ENCODE peak calls at places on chromosomes 12 and 14, in four cellular contexts. One of them, this sample, is unnamed.

GRCh38 chr14:58239259-58240210 is 5.1 kb upstream of the PSMA3 start:
- DNase-seq in thoracic aorta: peak; percentile 25
- DNase-seq in stimulated activated CD8-positive, alpha-beta memory T cell treated with anti-CD3 and anti-CD28 coated beads, Interleukin-4, amount 100 ng/mL, for 4 hours: peak; percentile 86
- DNase-seq in MCF 10A: peak; percentile 66
- DNase-seq in this sample: no peak

GRCh38 chr12:131087991-131088700 is 134.4 kb downstream of the ADGRD1 start:
- DNase-seq in thoracic aorta: no peak
- DNase-seq in stimulated activated CD8-positive, alpha-beta memory T cell treated with anti-CD3 and anti-CD28 coated beads, Interleukin-4, amount 100 ng/mL, for 4 hours: no peak
- DNase-seq in MCF 10A: no peak
- DNase-seq in this sample: no peak

GRCh38 chr14:33509927-33510535 is 440.8 kb downstream of the EGLN3 start:
- DNase-seq in thoracic aorta: no peak
- DNase-seq in stimulated activated CD8-positive, alpha-beta memory T cell treated with anti-CD3 and anti-CD28 coated beads, Interleukin-4, amount 100 ng/mL, for 4 hours: no peak
- DNase-seq in MCF 10A: peak; percentile 77
- DNase-seq in this sample: no peak

GRCh38 chr14:73472182-73473114 is 14.1 kb upstream of the NUMB start:
- DNase-seq in thoracic aorta: no peak
- DNase-seq in stimulated activated CD8-positive, alpha-beta memory T cell treated with anti-CD3 and anti-CD28 coated beads, Interleukin-4, amount 100 ng/mL, for 4 hours: no peak
- DNase-seq in MCF 10A: peak; percentile 67
- DNase-seq in this sample: peak; percentile 58

GRCh38 chr12:75735853-75736252 is 224.4 kb upstream of the KRR1 start:
- DNase-seq in thoracic aorta: no peak
- DNase-seq in stimulated activated CD8-positive, alpha-beta memory T cell treated with anti-CD3 and anti-CD28 coated beads, Interleukin-4, amount 100 ng/mL, for 4 hours: no peak
- DNase-seq in MCF 10A: peak; percentile 70
- DNase-seq in this sample: no peak

GRCh38 chr14:47422191-47422590 is 253.2 kb downstream of the MDGA2 start:
- DNase-seq in thoracic aorta: no peak
- DNase-seq in stimulated activated CD8-positive, alpha-beta memory T cell treated with anti-CD3 and anti-CD28 coated beads, Interleukin-4, amount 100 ng/mL, for 4 hours: no peak
- DNase-seq in MCF 10A: no peak
- DNase-seq in this sample: no peak

GRCh38 chr14:89503458-89503996 is 86.5 kb upstream of the FOXN3 start:
- DNase-seq in thoracic aorta: no peak
- DNase-seq in stimulated activated CD8-positive, alpha-beta memory T cell treated with anti-CD3 and anti-CD28 coated beads, Interleukin-4, amount 100 ng/mL, for 4 hours: no peak
- DNase-seq in MCF 10A: no peak
- DNase-seq in this sample: no peak

GRCh38 chr14:34372766-34373165 is 89.3 kb downstream of the SPTSSA start:
- DNase-seq in thoracic aorta: no peak
- DNase-seq in stimulated activated CD8-positive, alpha-beta memory T cell treated with anti-CD3 and anti-CD28 coated beads, Interleukin-4, amount 100 ng/mL, for 4 hours: no peak
- DNase-seq in MCF 10A: peak; percentile 47
- DNase-seq in this sample: no peak

GRCh38 chr14:65927871-65928270 is 515.3 kb downstream of the FUT8 start:
- DNase-seq in thoracic aorta: no peak
- DNase-seq in stimulated activated CD8-positive, alpha-beta memory T cell treated with anti-CD3 and anti-CD28 coated beads, Interleukin-4, amount 100 ng/mL, for 4 hours: peak; percentile 24
- DNase-seq in MCF 10A: no peak
- DNase-seq in this sample: no peak

This sample was measured in hepatic stellate cell.